ENCODE peak calls at places on chromosomes 11 and 22, in five cellular contexts. D is GM18507; E is COR-L47; R is activated CD4-positive, alpha-beta T cell treated with anti-CD3 and anti-CD28 coated beads, Interleukin-2, amount 10 ng/mL, durations not matched to agents 7 days and 5 days; G is lower lobe of right lung. C is an unnamed sample.

GRCh38 chr11:627273-627585 is 248 bp upstream of the SCT start:
- DNase-seq in D (no peak), E (no peak), R (no peak), G (no peak), C (no peak)

GRCh38 chr22:42292726-42293520 is 22.5 kb upstream of the TCF20 start:
- DNase-seq in R (no peak), E (no peak), D (no peak), G (no peak), C (no peak)

GRCh38 chr22:37158963-37159290 is 9.2 kb upstream of the IL2RB start:
- DNase-seq in D (no peak), R (no peak), G (no peak), E (no peak), C (no peak)

GRCh38 chr22:47124946-47125345 is 362.5 kb downstream of the TBC1D22A start:
- DNase-seq in E (no peak), G (no peak), R (no peak), D (no peak), C (no peak)

GRCh38 chr11:783581-784015 is 6.3 kb downstream of the CEND1 start:
- DNase-seq in E (peak), R (peak), G (peak), D (no peak), C (no peak)

GRCh38 chr11:19910931-19911330 is 198.3 kb downstream of the NAV2 start:
- DNase-seq in G (no peak), E (no peak), D (no peak), R (no peak), C (no peak)

GRCh38 chr11:125165664-125166346 is 1.3 kb downstream of the PKNOX2 start:
- DNase-seq in E (no peak), D (no peak), R (no peak), G (no peak), C (no peak)

GRCh38 chr11:61766353-61766841 is 14.0 kb downstream of the MYRF start:
- DNase-seq in D (no peak), R (no peak), G (peak), E (no peak), C (no peak)

GRCh38 chr11:118953265-118953664 is 2.8 kb upstream of the UPK2 start:
- DNase-seq in D (no peak), R (peak), G (no peak), E (peak), C (no peak)

GRCh38 chr11:106568632-106569031 is 449.6 kb downstream of the GUCY1A2 start:
- DNase-seq in R (no peak), G (no peak), E (no peak), D (no peak), C (no peak)

GRCh38 chr11:33910261-33910959 is 18.5 kb upstream of the LMO2 start:
- DNase-seq in R (no peak), G (no peak), D (no peak), E (no peak), C (no peak)

GRCh38 chr11:118918128-118918685 is 7.5 kb downstream of the BCL9L start:
- DNase-seq in D (no peak), E (peak), R (peak), G (peak), C (no peak)

GRCh38 chr11:23995891-23996290 is 501.0 kb upstream of the LUZP2 start:
- DNase-seq in R (no peak), E (no peak), D (no peak), G (no peak), C (no peak)

GRCh38 chr11:95134491-95134890 is 44.8 kb downstream of the ENDOD1 start:
- DNase-seq in E (no peak), R (no peak), G (no peak), D (no peak), C (no peak)

GRCh38 chr11:70470127-70470526 is 71.8 kb downstream of the CTTN start:
- DNase-seq in E (no peak), G (no peak), D (no peak), R (no peak), C (peak)

C was measured in GM12864.